ENCODE peak calls at places on chromosomes 7 and 10, in four cellular contexts. One of them, this sample, is unnamed.
A peak's percentile ranks its signal among the peaks of the same experiment; 100 is the strongest.

GRCh38 chr10:35979116-35979515 is 337.0 kb upstream of the FZD8 start:
- DNase-seq in pons: no peak
- DNase-seq in T-helper 2 cell: no peak
- DNase-seq in stimulated activated CD4-positive, alpha-beta T cell treated with anti-CD3 and anti-CD28 coated beads, Interleukin-4, amount 100 ng/mL, for 4 hours: no peak
- DNase-seq in this sample: no peak

GRCh38 chr7:55250313-55250712 is 114.8 kb upstream of the LANCL2 start:
- DNase-seq in pons: no peak
- DNase-seq in stimulated activated CD4-positive, alpha-beta T cell treated with anti-CD3 and anti-CD28 coated beads, Interleukin-4, amount 100 ng/mL, for 4 hours: no peak
- DNase-seq in T-helper 2 cell: no peak
- DNase-seq in this sample: no peak

GRCh38 chr10:70935125-70935625 is 46.8 kb upstream of the PCBD1 start:
- DNase-seq in stimulated activated CD4-positive, alpha-beta T cell treated with anti-CD3 and anti-CD28 coated beads, Interleukin-4, amount 100 ng/mL, for 4 hours: no peak
- DNase-seq in T-helper 2 cell: no peak
- DNase-seq in pons: no peak
- DNase-seq in this sample: no peak

GRCh38 chr10:52334595-52334994 is 20.5 kb downstream of the DKK1 start:
- DNase-seq in T-helper 2 cell: no peak
- DNase-seq in stimulated activated CD4-positive, alpha-beta T cell treated with anti-CD3 and anti-CD28 coated beads, Interleukin-4, amount 100 ng/mL, for 4 hours: no peak
- DNase-seq in pons: no peak
- DNase-seq in this sample: no peak

GRCh38 chr7:140570120-140570519 is 70.5 kb downstream of the DENND2A start:
- DNase-seq in T-helper 2 cell: no peak
- DNase-seq in pons: no peak
- DNase-seq in stimulated activated CD4-positive, alpha-beta T cell treated with anti-CD3 and anti-CD28 coated beads, Interleukin-4, amount 100 ng/mL, for 4 hours: no peak
- DNase-seq in this sample: no peak

GRCh38 chr7:25496394-25497103 is 268.3 kb upstream of the NPVF start:
- DNase-seq in pons: peak; percentile 53
- DNase-seq in stimulated activated CD4-positive, alpha-beta T cell treated with anti-CD3 and anti-CD28 coated beads, Interleukin-4, amount 100 ng/mL, for 4 hours: no peak
- DNase-seq in T-helper 2 cell: no peak
- DNase-seq in this sample: no peak

GRCh38 chr7:71521506-71521905 is 389.6 kb downstream of the GALNT17 start:
- DNase-seq in pons: no peak
- DNase-seq in stimulated activated CD4-positive, alpha-beta T cell treated with anti-CD3 and anti-CD28 coated beads, Interleukin-4, amount 100 ng/mL, for 4 hours: no peak
- DNase-seq in T-helper 2 cell: no peak
- DNase-seq in this sample: no peak

GRCh38 chr7:75658369-75658768 is 80.4 kb downstream of the HIP1 start:
- DNase-seq in pons: no peak
- DNase-seq in T-helper 2 cell: no peak
- DNase-seq in stimulated activated CD4-positive, alpha-beta T cell treated with anti-CD3 and anti-CD28 coated beads, Interleukin-4, amount 100 ng/mL, for 4 hours: no peak
- DNase-seq in this sample: no peak

GRCh38 chr7:43594020-43594419 is 11.1 kb downstream of the STK17A start:
- DNase-seq in stimulated activated CD4-positive, alpha-beta T cell treated with anti-CD3 and anti-CD28 coated beads, Interleukin-4, amount 100 ng/mL, for 4 hours: no peak
- DNase-seq in T-helper 2 cell: no peak
- DNase-seq in pons: no peak
- DNase-seq in this sample: no peak

GRCh38 chr7:13742126-13742525 is 247.3 kb downstream of the ETV1 start:
- DNase-seq in T-helper 2 cell: no peak
- DNase-seq in stimulated activated CD4-positive, alpha-beta T cell treated with anti-CD3 and anti-CD28 coated beads, Interleukin-4, amount 100 ng/mL, for 4 hours: no peak
- DNase-seq in pons: no peak
- DNase-seq in this sample: no peak